ENCODE peak calls at places on chromosomes 2 and 18, in eight cellular contexts. K is cardiac muscle cell, X is IMR-90, C is AG09309, R is BJ, L is AG10803, G is breast epithelium, M is HCT116. W is an unnamed sample.

GRCh38 chr2:84674099-84674498 is 157.8 kb downstream of the DNAH6 start:
- DNase-seq in K (no peak), X (no peak), C (no peak), R (no peak), L (no peak), G (no peak), M (no peak), W (no peak)

GRCh38 chr2:10175441-10175840 is 52.9 kb downstream of the RRM2 start:
- DNase-seq in K (no peak), X (no peak), C (no peak), R (no peak), L (no peak), G (no peak), M (no peak), W (no peak)

GRCh38 chr2:172928754-172929153 is 146.9 kb upstream of the MAP3K20 start:
- DNase-seq in K (peak; percentile 87), X (peak; percentile 92), C (no peak), R (no peak), L (peak; percentile 11), G (no peak), M (no peak), W (peak; percentile 60)

GRCh38 chr2:77397763-77398162 is 124.4 kb downstream of the LRRTM4 start:
- DNase-seq in K (no peak), X (no peak), C (no peak), R (no peak), L (no peak), G (no peak), M (no peak), W (no peak)

GRCh38 chr2:43518182-43518581 is 77.7 kb downstream of the THADA start:
- DNase-seq in K (peak; percentile 30), X (peak; percentile 42), C (no peak), R (no peak), L (peak; percentile 30), G (no peak), M (no peak), W (no peak)

GRCh38 chr18:49014605-49015267 is 64.0 kb upstream of the SMAD7 start:
- DNase-seq in K (no peak), X (no peak), C (no peak), R (no peak), L (no peak), G (no peak), M (no peak), W (no peak)

GRCh38 chr2:20544093-20544747 is 97.3 kb downstream of the RHOB start:
- DNase-seq in K (no peak), X (no peak), C (no peak), R (no peak), L (no peak), G (no peak), M (no peak), W (no peak)

GRCh38 chr2:1650474-1650872 is 93.8 kb downstream of the PXDN start:
- DNase-seq in K (no peak), X (no peak), C (no peak), R (no peak), L (no peak), G (no peak), M (no peak), W (no peak)

GRCh38 chr2:85213404-85213803 is 80.2 kb downstream of the TCF7L1 start:
- DNase-seq in K (no peak), X (no peak), C (no peak), R (no peak), L (no peak), G (no peak), M (no peak), W (no peak)

GRCh38 chr2:222423632-222424280 is 587 bp upstream of the SGPP2 start:
- DNase-seq in K (peak; percentile 12), X (no peak), C (no peak), R (no peak), L (no peak), G (no peak), M (no peak), W (no peak)

GRCh38 chr2:70705160-70705850 is 62.7 kb downstream of the ADD2 start:
- DNase-seq in K (no peak), X (no peak), C (no peak), R (no peak), L (no peak), G (no peak), M (no peak), W (no peak)

GRCh38 chr18:32372047-32372380 is 98.7 kb downstream of the GAREM1 start:
- DNase-seq in K (no peak), X (no peak), C (no peak), R (no peak), L (no peak), G (no peak), M (no peak), W (no peak)

GRCh38 chr2:241848761-241849615 is 9.7 kb downstream of the PDCD1 start:
- DNase-seq in K (no peak), X (no peak), C (no peak), R (no peak), L (no peak), G (no peak), M (no peak), W (no peak)

GRCh38 chr2:191479680-191480023 is 198.3 kb upstream of the NABP1 start:
- DNase-seq in K (no peak), X (no peak), C (no peak), R (no peak), L (no peak), G (no peak), M (no peak), W (no peak)

GRCh38 chr18:75250471-75250821 is 39.8 kb downstream of the TSHZ1 start:
- DNase-seq in K (no peak), X (no peak), C (no peak), R (no peak), L (no peak), G (no peak), M (no peak), W (no peak)

GRCh38 chr2:218031771-218032257 is 29.0 kb upstream of the TNS1 start:
- DNase-seq in K (no peak), X (no peak), C (no peak), R (no peak), L (no peak), G (no peak), M (no peak), W (no peak)

GRCh38 chr2:174058022-174058421 is 92.8 kb upstream of the SP3 start:
- DNase-seq in K (no peak), X (no peak), C (no peak), R (no peak), L (no peak), G (no peak), M (no peak), W (peak; percentile 20)

GRCh38 chr2:23745726-23746105 is 181.2 kb downstream of the ATAD2B start:
- DNase-seq in K (peak; percentile 65), X (peak; percentile 49), C (no peak), R (no peak), L (peak; percentile 84), G (no peak), M (no peak), W (peak; percentile 76)

GRCh38 chr18:907171-907879 is 2.7 kb downstream of the ADCYAP1 start:
- DNase-seq in K (no peak), X (no peak), C (no peak), R (no peak), L (no peak), G (no peak), M (no peak), W (no peak)

GRCh38 chr2:127560201-127560928 is 24.9 kb downstream of the MYO7B start:
- DNase-seq in K (no peak), X (no peak), C (no peak), R (no peak), L (peak; percentile 40), G (no peak), M (no peak), W (peak; percentile 35)
- TF ChIP-seq CTCF in K (no peak), X (peak; percentile 6), C (peak; percentile 46), R (no peak), L (peak; percentile 48), G (no peak), M (no peak), W (no peak)

DNA sequence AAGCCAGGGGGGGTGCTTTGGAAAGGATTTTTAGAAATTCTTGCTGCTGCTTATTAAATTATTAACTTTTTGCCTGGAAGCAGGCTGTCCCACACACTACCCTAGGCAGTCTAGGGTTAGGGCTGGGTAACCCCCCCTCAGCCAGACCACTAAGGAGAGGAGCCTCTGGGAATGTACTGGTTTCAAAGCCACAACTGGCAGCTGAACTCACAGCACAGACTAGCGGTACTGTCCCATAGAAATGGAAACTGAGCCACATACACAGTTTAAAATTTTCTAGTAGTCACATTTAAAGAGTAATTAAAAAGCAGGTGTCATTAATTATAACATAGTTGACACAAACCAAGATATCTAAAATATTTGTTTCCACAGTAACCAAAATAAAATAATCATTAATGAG is 50.1 kb downstream of the SPRED2 start:
- DNase-seq in K (no peak), X (no peak), C (no peak), R (no peak), L (peak; percentile 33), G (no peak), M (no peak), W (no peak)
- H3K4me3 ChIP-seq in K (no peak overlapping the region), X (no peak overlapping the region), C (no peak overlapping the region), R (no peak overlapping the region), L (no peak overlapping the region), G (no peak overlapping the region), M (no peak overlapping the region), W (no peak overlapping the region)

DNA sequence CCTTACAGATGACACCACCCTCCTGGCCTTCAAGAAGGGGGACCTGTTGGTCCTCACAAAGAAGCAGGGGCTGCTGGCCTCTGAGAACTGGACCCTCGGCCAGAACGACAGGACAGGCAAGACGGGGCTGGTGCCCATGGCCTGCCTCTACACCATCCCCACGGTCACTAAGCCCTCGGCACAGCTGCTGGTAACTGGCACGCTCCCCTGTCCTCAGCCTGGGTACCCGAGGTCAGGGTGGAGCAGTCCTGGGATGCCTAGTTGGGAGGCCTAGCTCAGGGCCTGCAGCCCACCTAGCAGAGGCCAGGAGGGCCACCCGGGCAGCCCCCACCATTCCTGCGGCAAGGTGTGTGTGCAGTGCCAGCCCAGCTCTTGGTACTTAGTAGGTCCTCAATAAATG is 16.3 kb upstream of the GPR17 start:
- DNase-seq in K (no peak), X (no peak), C (no peak), R (no peak), L (no peak), G (no peak), M (no peak), W (no peak)
- TF ChIP-seq CTCF in K (no peak), X (no peak), C (no peak), R (no peak), L (no peak), G (no peak), M (no peak), W (no peak)

DNA sequence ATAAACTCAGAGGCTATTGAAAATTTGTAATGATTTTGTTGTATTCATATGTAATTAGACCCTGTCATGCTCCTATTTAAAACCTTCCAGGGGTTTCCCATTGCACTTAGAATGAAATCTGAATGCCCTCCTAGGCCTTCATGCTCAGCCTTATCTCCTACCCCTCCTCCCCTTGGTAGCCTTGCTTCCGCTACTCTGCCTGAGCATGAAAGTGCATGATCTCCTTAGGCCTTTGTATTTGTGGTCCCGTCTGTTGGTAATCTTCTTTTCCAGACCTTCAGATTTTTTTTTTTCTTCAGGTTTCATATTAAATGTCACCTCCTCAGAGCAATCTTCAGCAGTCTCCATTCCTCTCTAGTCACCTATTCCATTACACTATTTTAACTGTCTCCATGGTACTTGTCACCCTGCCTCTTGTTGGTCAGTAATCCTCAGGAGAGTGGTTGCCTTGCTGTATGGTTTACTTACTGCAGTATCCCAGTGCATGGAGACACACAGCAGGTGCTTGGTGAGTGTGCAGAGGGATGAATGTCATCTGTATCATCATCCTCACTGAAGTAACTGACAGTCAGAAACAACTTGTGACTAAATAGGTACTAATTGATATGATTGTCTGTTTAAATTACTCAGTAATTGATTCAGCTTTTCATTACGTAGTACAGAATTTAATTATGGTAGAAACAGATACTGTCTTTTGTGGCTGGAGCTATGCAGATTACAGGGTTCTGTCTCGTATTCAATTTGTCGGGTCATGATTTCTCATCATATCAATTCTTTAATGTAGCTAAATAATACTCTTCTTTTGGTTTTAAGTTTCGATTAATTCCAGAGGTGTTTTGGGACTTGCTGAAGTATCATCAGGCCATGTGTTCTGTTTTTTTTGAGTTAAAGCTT is 63.9 kb downstream of the PHLPP1 start:
- DNase-seq in K (no peak), X (no peak), C (no peak), R (no peak), L (no peak), G (no peak), M (no peak), W (no peak)
- H3K4me3 ChIP-seq in K (no peak overlapping the region), X (no peak overlapping the region), C (no peak overlapping the region), R (no peak overlapping the region), L (no peak overlapping the region), G (no peak overlapping the region), M (no peak overlapping the region), W (no peak overlapping the region)